ENCODE peak calls at places on chromosomes 2 and 18, in six cellular contexts. D is GM18507; L is stimulated activated CD4-positive, alpha-beta T cell treated with anti-CD3 and anti-CD28 coated beads, TNF-alpha, amount 100 ng/mL, for 48 hours; P is H7; W is fibroblast of lung; R is activated CD8-positive, alpha-beta memory T cell treated with anti-CD3 and anti-CD28 coated beads for 1 hour. T is an unnamed sample.

GRCh38 chr2:221255862-221256261 is 316.2 kb downstream of the EPHA4 start:
- DNase-seq in D (no peak), L (no peak), P (peak), W (no peak), R (no peak), T (no peak)

GRCh38 chr2:158713523-158714138 is 81.5 kb upstream of the DAPL1 start:
- DNase-seq in D (no peak), L (no peak), P (no peak), W (peak), R (no peak), T (no peak)

GRCh38 chr2:227365833-227366232 is 13.3 kb downstream of the TM4SF20 start:
- DNase-seq in D (no peak), L (no peak), P (no peak), W (peak), R (no peak), T (no peak)

GRCh38 chr2:70895998-70896764 is 39.5 kb upstream of the ATP6V1B1 start:
- DNase-seq in D (no peak), L (no peak), P (peak), W (no peak), R (no peak), T (no peak)

GRCh38 chr2:197088694-197089093 is 162.2 kb upstream of the PGAP1 start:
- DNase-seq in D (no peak), L (no peak), P (no peak), W (peak), R (no peak), T (peak)

GRCh38 chr2:38187416-38188127 is 111.6 kb upstream of the CYP1B1 start:
- DNase-seq in D (no peak), L (no peak), P (no peak), W (peak), R (no peak), T (peak)

GRCh38 chr2:216691210-216691741 is 4.1 kb downstream of the IGFBP5 start:
- DNase-seq in D (no peak), L (no peak), P (peak), W (peak), R (no peak), T (peak)

GRCh38 chr18:42131044-42131939 is 176.3 kb downstream of the PIK3C3 start:
- DNase-seq in D (no peak), L (no peak), P (no peak), W (no peak), R (no peak), T (no peak)

GRCh38 chr2:102668171-102668570 is 48.8 kb downstream of the SLC9A2 start:
- DNase-seq in D (no peak), L (no peak), P (no peak), W (no peak), R (no peak), T (no peak)

GRCh38 chr2:108621087-108621559 is 86.9 kb downstream of the LIMS1 start:
- DNase-seq in D (no peak), L (peak), P (no peak), W (peak), R (peak), T (no peak)

GRCh38 chr2:7825591-7826312 is 856.1 kb upstream of the ID2 start:
- DNase-seq in D (peak), L (peak), P (no peak), W (peak), R (no peak), T (no peak)

GRCh38 chr2:226387499-226387942 is 412.1 kb downstream of the IRS1 start:
- DNase-seq in D (no peak), L (no peak), P (no peak), W (no peak), R (no peak), T (no peak)

GRCh38 chr2:66553370-66553769 is 118.4 kb downstream of the MEIS1 start:
- DNase-seq in D (no peak), L (no peak), P (no peak), W (no peak), R (no peak), T (no peak)

GRCh38 chr2:156589381-156590079 is 153.4 kb downstream of the GPD2 start:
- DNase-seq in D (peak), L (no peak), P (peak), W (peak), R (no peak), T (peak)

GRCh38 chr2:177396630-177397460 is 4.3 kb downstream of the AGPS start:
- DNase-seq in D (no peak), L (no peak), P (no peak), W (peak), R (no peak), T (peak)

GRCh38 chr2:162118166-162119031 is 33.6 kb downstream of the GCG start:
- DNase-seq in D (no peak), L (no peak), P (no peak), W (peak), R (no peak), T (peak)

GRCh38 chr2:24704682-24705081 is 88.5 kb downstream of the PTRHD1 start:
- DNase-seq in D (no peak), L (no peak), P (no peak), W (no peak), R (no peak), T (no peak)

GRCh38 chr18:24915547-24915946 is 436.4 kb downstream of the ZNF521 start:
- DNase-seq in D (no peak), L (no peak), P (no peak), W (peak), R (no peak), T (peak)

GRCh38 chr18:60044290-60045006 is 144.7 kb downstream of the PMAIP1 start:
- DNase-seq in D (no peak), L (no peak), P (no peak), W (peak), R (no peak), T (no peak)